ENCODE peak calls at places on chromosomes 4 and X, in nine cellular contexts. N is endodermal cell, F is ovary, P is fibroblast of lung, W is PC-9, O is colonic mucosa, C is left ventricle myocardium inferior, J is lower lobe of right lung, Y is cardiac muscle cell. A is an unnamed sample. For H3K36me3, the result is how much of the 10 kb centered on the place peaks cover.

GRCh38 chr4:55604996-55605395 is 13.0 kb upstream of the PDCL2 start:
- DNase-seq in F (no peak), N (no peak), P (no peak), W (no peak), Y (no peak), J (no peak), C (no peak), O (no peak), A (no peak)

GRCh38 chrX:42751573-42751972 is 26.4 kb downstream of the PPP1R2C start:
- DNase-seq in N (no peak), J (no peak), W (no peak), Y (no peak), C (no peak), F (no peak), O (no peak), P (no peak), A (no peak)

GRCh38 chrX:20205927-20206708 is 60.6 kb downstream of the RPS6KA3 start:
- DNase-seq in O (no peak), C (no peak), J (no peak), N (no peak), W (no peak), Y (no peak), F (no peak), P (no peak), A (no peak)

GRCh38 chrX:18951032-18951431 is 32.9 kb downstream of the PHKA2 start:
- DNase-seq in O (no peak), F (no peak), C (no peak), Y (no peak), P (no peak), N (peak), W (no peak), J (no peak), A (no peak)

GRCh38 chr4:41921476-41921875 is 13.8 kb upstream of the TMEM33 start:
- DNase-seq in Y (no peak), J (no peak), F (no peak), O (no peak), P (no peak), W (no peak), C (no peak), N (peak), A (no peak)

GRCh38 chr4:69532886-69533506 is 37.3 kb upstream of the UGT2B4 start:
- DNase-seq in F (no peak), C (no peak), J (no peak), Y (no peak), P (no peak), W (no peak), O (no peak), N (no peak), A (no peak)

GRCh38 chr4:109798866-109799265 is 2.9 kb downstream of the CFI start:
- DNase-seq in J (no peak), N (no peak), O (no peak), Y (no peak), W (no peak), F (no peak), C (no peak), P (no peak), A (no peak)

GRCh38 chr4:148166132-148166531 is 276.1 kb downstream of the NR3C2 start:
- DNase-seq in P (no peak), O (no peak), Y (no peak), C (no peak), N (no peak), F (no peak), W (no peak), J (no peak), A (no peak)

GRCh38 chrX:71579136-71579989 is 1.1 kb downstream of the GCNA start:
- DNase-seq in J (no peak), Y (no peak), C (no peak), N (peak), O (no peak), W (no peak), F (no peak), P (no peak), A (no peak)

GRCh38 chr4:25884040-25884788 is 21.4 kb upstream of the SEL1L3 start:
- DNase-seq in P (peak), C (no peak), Y (no peak), W (no peak), F (no peak), N (no peak), J (no peak), O (no peak), A (peak)

GRCh38 chr4:15333692-15334633 is 93.9 kb upstream of the C1QTNF7 start:
- DNase-seq in N (no peak), W (no peak), C (no peak), J (no peak), O (no peak), F (no peak), Y (no peak), P (no peak), A (peak)

GRCh38 chrX:132470830-132471229 is 18.0 kb downstream of the MBNL3 start:
- DNase-seq in J (no peak), F (no peak), P (no peak), W (no peak), O (no peak), Y (no peak), N (no peak), C (no peak), A (no peak)

GRCh38 chr4:73948990-73949706 is 32.7 kb downstream of the PF4 start:
- DNase-seq in O (no peak), C (no peak), W (no peak), J (no peak), N (no peak), Y (no peak), P (no peak), F (no peak), A (no peak)

GRCh38 chr4:183438458-183439113 is 5.8 kb upstream of the CDKN2AIP start:
- DNase-seq in C (no peak), O (peak), P (peak), Y (no peak), W (peak), N (no peak), J (no peak), F (no peak), A (peak)

GRCh38 chr4:81789741-81790402 is 318.2 kb upstream of the RASGEF1B start:
- DNase-seq in O (no peak), Y (no peak), W (no peak), C (no peak), P (no peak), F (no peak), N (no peak), J (no peak), A (no peak)

GRCh38 chr4:38752393-38752961 is 30.3 kb downstream of the TLR10 start:
- DNase-seq in O (no peak), N (no peak), F (no peak), Y (no peak), P (peak), J (no peak), C (no peak), W (no peak), A (peak)

GRCh38 chrX:54482839-54483593 is 13.0 kb downstream of the FGD1 start:
- DNase-seq in W (no peak), P (no peak), F (peak), J (no peak), Y (no peak), N (peak), C (no peak), O (peak), A (no peak)

GRCh38 chr4:5469151-5469775 is 239.1 kb downstream of the EVC2 start:
- DNase-seq in J (no peak), P (no peak), F (no peak), Y (no peak), W (no peak), N (peak), O (no peak), C (no peak), A (no peak)

GRCh38 chr4:97507587-97508245 is 635.6 kb downstream of the STPG2 start:
- DNase-seq in N (no peak), C (no peak), J (no peak), P (no peak), O (no peak), F (no peak), W (no peak), Y (no peak), A (no peak)

GRCh38 chrX:95346854-95347253 is 1337.8 kb upstream of the DIAPH2 start:
- DNase-seq in W (no peak), Y (no peak), C (no peak), F (no peak), O (no peak), J (no peak), N (no peak), P (peak), A (no peak)

GRCh38 chr4:109303141-109303499 is 662 bp upstream of the COL25A1 start:
- DNase-seq in W (no peak), J (no peak), C (no peak), Y (no peak), O (no peak), N (no peak), P (peak), F (peak), A (no peak)

GRCh38 chr4:38242822-38243384 is 282.7 kb downstream of the PTTG2 start:
- DNase-seq in W (peak), J (no peak), P (no peak), N (no peak), Y (no peak), F (no peak), O (no peak), C (no peak), A (no peak)

GRCh38 chr4:139810710-139811109 is 145.1 kb downstream of the MGST2 start:
- DNase-seq in W (no peak), C (no peak), P (no peak), J (no peak), N (no peak), Y (no peak), O (no peak), F (no peak), A (no peak)

GRCh38 chrX:39479856-39480255 is 617.9 kb downstream of the BCOR start:
- DNase-seq in F (no peak), W (no peak), O (no peak), C (no peak), J (no peak), N (no peak), Y (no peak), P (no peak), A (no peak)

GRCh38 chrX:21374163-21374993 is at the start of gene CNKSR2:
- DNase-seq in F (peak), P (peak), W (no peak), O (no peak), J (peak), N (peak), C (peak), Y (peak), A (no peak)

GRCh38 chrX:21374994-21375794 is 976 bp downstream of the CNKSR2 start:
- DNase-seq in W (no peak), O (no peak), Y (peak), C (no peak), P (no peak), J (peak), N (peak), F (no peak), A (no peak)

GRCh38 chrX:21375795-21376069 is 1.5 kb downstream of the CNKSR2 start:
- DNase-seq in Y (peak), O (no peak), W (no peak), P (no peak), F (no peak), N (peak), C (no peak), J (no peak), A (no peak)

GRCh38 chrX:21373637-21374162 is 518 bp upstream of the CNKSR2 start:
- DNase-seq in C (peak), P (no peak), J (no peak), N (no peak), O (peak), W (no peak), F (no peak), Y (no peak), A (no peak)

GRCh38 chrX:21373001-21373400 is 1.2 kb upstream of the CNKSR2 start:
- DNase-seq in P (no peak), C (no peak), F (no peak), N (no peak), J (no peak), Y (no peak), W (no peak), O (no peak), A (no peak)
- H3K4me3 ChIP-seq in P (no peak), C (no peak), F (no peak), N (no peak), J (no peak), Y (no peak), W (no peak), O (no peak), A (no peak)

GRCh38 chr4:39770005-39770404 is 72.1 kb downstream of the UBE2K start:
- DNase-seq in Y (no peak), P (no peak), F (no peak), J (no peak), W (no peak), C (no peak), N (no peak), O (no peak), A (no peak)
- H3K36me3 ChIP-seq in Y (under half), P (under half), F (under half), J (half or more), W (under half), C (half or more), N (half or more), O (under half), A (under half)

DNA sequence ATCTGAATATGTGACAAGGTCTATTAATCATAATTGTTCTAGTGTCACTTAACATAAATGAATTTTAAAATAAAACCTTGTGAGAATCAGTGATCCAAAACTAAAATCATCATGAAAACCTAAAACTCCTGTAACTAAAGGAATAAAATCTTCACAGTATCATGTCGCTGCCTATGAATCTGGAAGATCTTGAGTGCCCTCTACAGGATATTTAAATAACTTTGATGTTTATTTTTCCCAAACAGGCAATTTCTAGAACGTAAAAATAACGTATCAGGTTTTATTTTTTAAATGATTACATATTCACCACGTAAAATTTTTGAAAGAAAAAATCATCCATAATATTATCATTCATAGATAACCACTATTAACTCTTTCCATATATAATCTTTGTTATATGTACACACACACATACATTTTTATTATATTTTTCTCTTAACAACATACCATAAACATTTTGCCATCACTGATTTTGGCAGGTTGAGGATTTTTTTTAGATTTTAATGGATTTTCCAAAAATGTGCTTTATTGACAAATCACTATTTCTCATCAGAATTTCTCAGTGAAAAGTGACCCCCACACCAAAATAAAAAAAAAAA is 79.6 kb downstream of the COMMD8 start:
- DNase-seq in O (no peak), Y (peak), W (no peak), C (no peak), J (no peak), F (no peak), N (no peak), P (peak), A (peak)
- TF ChIP-seq CTCF in O (peak), Y (peak), W (peak), C (peak), J (peak), F (no peak), N (peak), P (peak), A (peak)

GRCh38 chr4:94548571-94548970 is 96.8 kb downstream of the PDLIM5 start:
- DNase-seq in W (peak), P (peak), F (no peak), O (no peak), Y (peak), N (no peak), C (no peak), J (no peak), A (peak)
- H3K4me3 ChIP-seq in W (peak), P (peak), F (no peak), O (no peak), Y (no peak), N (peak), C (no peak), J (no peak), A (no peak)

DNA sequence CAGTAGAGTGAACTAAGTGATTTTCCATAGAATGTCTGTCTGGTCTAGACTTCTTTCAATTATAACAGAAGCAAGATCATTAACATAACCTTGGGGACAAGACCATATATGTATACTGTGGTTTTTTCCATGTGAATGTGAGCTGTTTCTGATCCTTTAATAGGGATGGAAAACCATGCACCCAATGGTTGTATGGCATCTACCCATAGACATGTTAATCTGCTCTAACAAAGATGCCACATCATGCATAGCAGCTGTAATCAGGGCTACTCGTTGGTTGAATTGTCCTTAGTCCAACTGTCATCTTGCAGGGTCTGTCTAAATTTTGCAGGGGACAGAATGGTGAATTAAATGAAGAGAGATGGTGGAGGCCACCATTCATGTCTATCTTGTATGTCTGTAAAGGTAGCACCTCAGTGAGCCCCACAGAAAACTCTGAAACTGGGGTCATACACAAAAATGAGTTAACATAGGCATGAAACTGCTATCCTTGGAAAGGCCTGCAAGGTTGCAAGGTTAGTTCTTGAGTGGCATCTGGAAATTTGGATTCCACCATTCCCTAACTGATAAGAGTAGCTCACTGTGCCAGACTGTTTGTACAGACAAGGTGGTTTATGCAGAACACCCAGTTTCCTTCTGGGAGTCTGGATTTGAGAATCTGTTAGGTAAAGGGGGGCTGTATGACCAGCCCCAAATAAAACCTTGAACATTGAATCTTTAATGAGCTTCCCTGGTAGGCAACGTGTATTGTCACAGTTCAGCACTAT is 16.5 kb downstream of the THAP6 start:
- DNase-seq in W (no peak), N (no peak), F (no peak), P (no peak), Y (no peak), C (no peak), J (no peak), O (no peak), A (no peak)
- H3K36me3 ChIP-seq in W (under half), N (half or more), F (under half), P (under half), Y (under half), C (half or more), J (half or more), O (under half), A (under half)

A was measured in kidney epithelial cell.